ENCODE peak calls at places on chromosomes 5 and 9, in five cellular contexts. B is HepG2, Z is HCT116, R is GM12892, S is breast epithelium. F is an unnamed sample.

GRCh38 chr5:1004598-1005361 is 3.8 kb upstream of the NKD2 start:
- DNase-seq in B (no peak), Z (no peak), R (no peak), S (peak), F (peak)

GRCh38 chr5:32850792-32851191 is 139.7 kb downstream of the NPR3 start:
- DNase-seq in B (no peak), Z (no peak), R (no peak), S (no peak), F (no peak)

GRCh38 chr5:98570661-98571181 is 202.7 kb upstream of the RGMB start:
- DNase-seq in B (no peak), Z (no peak), R (no peak), S (no peak), F (no peak)

GRCh38 chr9:131635912-131636311 is 90.6 kb downstream of the PRRT1B start:
- DNase-seq in B (no peak), Z (no peak), R (no peak), S (no peak), F (no peak)

GRCh38 chr5:180784497-180785097 is 18.0 kb downstream of the MGAT1 start:
- DNase-seq in B (peak), Z (peak), R (peak), S (peak), F (no peak)

GRCh38 chr5:43694027-43694426 is 91.0 kb downstream of the NNT start:
- DNase-seq in B (no peak), Z (no peak), R (no peak), S (no peak), F (no peak)

GRCh38 chr5:159817262-159818029 is 98.8 kb upstream of the ADRA1B start:
- DNase-seq in B (no peak), Z (no peak), R (no peak), S (no peak), F (no peak)

GRCh38 chr5:60522299-60522915 is 177.6 kb downstream of the DEPDC1B start:
- DNase-seq in B (no peak), Z (no peak), R (peak), S (no peak), F (no peak)

GRCh38 chr5:155091063-155091648 is 77.6 kb downstream of the KIF4B start:
- DNase-seq in B (no peak), Z (no peak), R (no peak), S (no peak), F (no peak)

GRCh38 chr5:151523335-151523734 is 67.8 kb downstream of the FAT2 start:
- DNase-seq in B (peak), Z (peak), R (peak), S (no peak), F (no peak)

GRCh38 chr9:79858509-79858908 is 286.7 kb downstream of the TLE4 start:
- DNase-seq in B (peak), Z (no peak), R (no peak), S (no peak), F (no peak)

GRCh38 chr9:75504721-75505120 is 385.8 kb upstream of the PCSK5 start:
- DNase-seq in B (no peak), Z (no peak), R (no peak), S (no peak), F (no peak)

GRCh38 chr9:76161546-76161945 is 232.7 kb downstream of the RFK start:
- DNase-seq in B (no peak), Z (no peak), R (no peak), S (no peak), F (no peak)

GRCh38 chr5:74386571-74387334 is 253.8 kb downstream of the ENC1 start:
- DNase-seq in B (no peak), Z (no peak), R (no peak), S (no peak), F (no peak)

GRCh38 chr5:11324521-11325289 is 563.7 kb upstream of the DAP start:
- DNase-seq in B (no peak), Z (no peak), R (no peak), S (no peak), F (no peak)

GRCh38 chr9:91243029-91243428 is 118.7 kb downstream of the AUH start:
- DNase-seq in B (no peak), Z (no peak), R (no peak), S (no peak), F (no peak)

GRCh38 chr9:21506910-21507795 is 25.0 kb upstream of the IFNE start:
- DNase-seq in B (no peak), Z (no peak), R (no peak), S (no peak), F (no peak)

GRCh38 chr9:78909566-78909965 is 612.6 kb downstream of the PSAT1 start:
- DNase-seq in B (no peak), Z (no peak), R (no peak), S (no peak), F (no peak)

GRCh38 chr9:77896269-77897245 is 135.1 kb downstream of the GNAQ start:
- DNase-seq in B (no peak), Z (no peak), R (no peak), S (no peak), F (no peak)

GRCh38 chr5:11385251-11385900 is 518.9 kb downstream of the CTNND2 start:
- DNase-seq in B (no peak), Z (no peak), R (no peak), S (no peak), F (no peak)

GRCh38 chr5:176810687-176811501 is 535 bp downstream of the UNC5A start:
- DNase-seq in B (no peak), Z (no peak), R (no peak), S (no peak), F (no peak)

GRCh38 chr5:31664566-31664965 is 25.6 kb downstream of the PDZD2 start:
- DNase-seq in B (peak), Z (peak), R (peak), S (no peak), F (no peak)

GRCh38 chr5:62969409-62970120 is 390.9 kb downstream of the LRRC70 start:
- DNase-seq in B (no peak), Z (no peak), R (no peak), S (no peak), F (no peak)

GRCh38 chr9:123997665-123998277 is 13.8 kb upstream of the LHX2 start:
- DNase-seq in B (no peak), Z (no peak), R (no peak), S (no peak), F (peak)

GRCh38 chr5:74017786-74018211 is 391.8 kb downstream of the ARHGEF28 start:
- DNase-seq in B (no peak), Z (peak), R (no peak), S (no peak), F (no peak)

GRCh38 chr5:59756373-59757035 is 137.0 kb downstream of the PDE4D start:
- DNase-seq in B (peak), Z (no peak), R (no peak), S (no peak), F (no peak)

GRCh38 chr9:36470891-36471290 is 70.8 kb upstream of the RNF38 start:
- DNase-seq in B (no peak), Z (no peak), R (peak), S (no peak), F (peak)

GRCh38 chr5:139677404-139678282 is 29.5 kb downstream of the CXXC5 start:
- DNase-seq in B (no peak), Z (no peak), R (no peak), S (no peak), F (no peak)

GRCh38 chr5:174271316-174271715 is 225.8 kb downstream of the NSG2 start:
- DNase-seq in B (no peak), Z (no peak), R (no peak), S (no peak), F (no peak)
- TF ChIP-seq POLR2AphosphoS5 in B (no peak), Z (no peak), R (no peak), S (no peak), F (no peak)

DNA sequence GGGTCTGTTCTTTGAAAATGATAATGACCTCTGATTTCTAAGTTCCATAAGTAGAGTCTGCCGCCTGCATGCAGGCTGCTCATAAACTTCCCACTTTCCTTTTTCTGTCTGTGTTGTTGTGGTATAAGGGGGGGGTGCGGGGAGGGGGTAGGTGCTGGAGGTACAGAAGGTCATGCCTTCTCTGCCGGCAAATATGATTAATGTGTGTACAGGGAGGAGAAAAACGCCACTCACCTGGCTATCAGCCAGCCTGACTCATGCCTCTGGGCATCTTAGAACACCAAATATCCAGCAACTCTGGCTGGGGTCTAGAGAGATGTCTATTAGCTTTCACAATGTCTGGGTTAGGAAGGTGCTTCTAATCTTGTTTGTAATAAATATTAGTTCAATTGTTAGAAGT is 128.3 kb downstream of the EFNA5 start:
- DNase-seq in B (peak), Z (peak), R (no peak), S (peak), F (no peak)
- TF ChIP-seq POLR2AphosphoS5 in B (no peak), Z (no peak), R (no peak), S (no peak), F (no peak)

GRCh38 chr5:68467208-68467607 is 251.7 kb downstream of the PIK3R1 start:
- DNase-seq in B (no peak), Z (no peak), R (no peak), S (no peak), F (no peak)
- TF ChIP-seq POLR2AphosphoS5 in B (no peak), Z (no peak), R (no peak), S (no peak), F (no peak)

GRCh38 chr9:121286973-121287721 is 19.2 kb downstream of the GSN start:
- DNase-seq in B (peak), Z (peak), R (no peak), S (peak), F (peak)

GRCh38 chr9:121286688-121286972 is 18.7 kb downstream of the GSN start:
- DNase-seq in B (no peak), Z (no peak), R (no peak), S (no peak), F (no peak)

GRCh38 chr9:121283856-121284732 is 16.1 kb downstream of the GSN start:
- DNase-seq in B (no peak), Z (no peak), R (no peak), S (no peak), F (no peak)

GRCh38 chr9:121284733-121285451 is 16.9 kb downstream of the GSN start:
- DNase-seq in B (no peak), Z (no peak), R (no peak), S (no peak), F (no peak)

DNA sequence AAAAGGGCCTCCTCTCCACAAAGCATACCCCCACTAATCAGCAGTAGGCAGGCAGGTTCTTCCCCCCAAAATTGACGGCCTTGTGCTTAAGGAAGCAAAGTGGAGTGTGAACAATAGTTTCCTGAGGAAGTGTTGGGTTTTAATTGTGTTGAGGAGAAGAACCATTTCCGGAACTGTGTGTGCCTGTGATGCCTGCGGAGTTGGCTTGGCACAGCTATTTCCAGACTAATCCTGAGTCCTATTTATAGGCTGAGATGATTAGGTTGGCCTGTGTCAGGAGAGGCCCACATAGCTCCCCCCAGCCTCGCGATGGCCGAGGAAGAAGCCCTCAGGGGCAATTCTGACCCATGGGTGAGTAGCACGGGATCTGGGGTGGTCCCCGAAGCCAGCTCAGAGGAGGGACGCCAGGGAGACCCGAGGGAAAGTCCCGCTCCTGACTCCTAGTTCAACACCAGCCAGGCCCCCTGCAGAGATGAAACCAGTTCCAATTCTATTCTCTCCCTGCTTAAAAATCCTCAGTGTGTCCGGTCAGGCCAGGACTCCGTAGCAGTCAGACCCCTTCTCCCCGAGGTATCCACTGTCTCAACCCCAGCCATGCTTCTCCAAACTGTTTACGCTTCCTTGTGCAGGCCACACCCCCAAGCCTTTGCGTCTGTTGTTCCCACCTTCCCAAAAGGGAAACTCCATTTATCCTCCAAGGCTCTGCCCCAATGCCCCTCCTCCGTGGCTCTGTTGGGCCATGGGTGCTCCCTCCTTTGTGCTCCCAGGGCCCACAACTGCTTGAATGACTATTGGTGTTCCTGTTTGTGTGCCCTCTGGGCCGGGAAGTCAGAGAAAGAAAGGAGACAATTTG is 18.1 kb downstream of the GSN start:
- DNase-seq in B (no peak), Z (peak), R (no peak), S (no peak), F (peak)
- TF ChIP-seq POLR2AphosphoS5 in B (no peak), Z (peak), R (no peak), S (peak), F (peak)

DNA sequence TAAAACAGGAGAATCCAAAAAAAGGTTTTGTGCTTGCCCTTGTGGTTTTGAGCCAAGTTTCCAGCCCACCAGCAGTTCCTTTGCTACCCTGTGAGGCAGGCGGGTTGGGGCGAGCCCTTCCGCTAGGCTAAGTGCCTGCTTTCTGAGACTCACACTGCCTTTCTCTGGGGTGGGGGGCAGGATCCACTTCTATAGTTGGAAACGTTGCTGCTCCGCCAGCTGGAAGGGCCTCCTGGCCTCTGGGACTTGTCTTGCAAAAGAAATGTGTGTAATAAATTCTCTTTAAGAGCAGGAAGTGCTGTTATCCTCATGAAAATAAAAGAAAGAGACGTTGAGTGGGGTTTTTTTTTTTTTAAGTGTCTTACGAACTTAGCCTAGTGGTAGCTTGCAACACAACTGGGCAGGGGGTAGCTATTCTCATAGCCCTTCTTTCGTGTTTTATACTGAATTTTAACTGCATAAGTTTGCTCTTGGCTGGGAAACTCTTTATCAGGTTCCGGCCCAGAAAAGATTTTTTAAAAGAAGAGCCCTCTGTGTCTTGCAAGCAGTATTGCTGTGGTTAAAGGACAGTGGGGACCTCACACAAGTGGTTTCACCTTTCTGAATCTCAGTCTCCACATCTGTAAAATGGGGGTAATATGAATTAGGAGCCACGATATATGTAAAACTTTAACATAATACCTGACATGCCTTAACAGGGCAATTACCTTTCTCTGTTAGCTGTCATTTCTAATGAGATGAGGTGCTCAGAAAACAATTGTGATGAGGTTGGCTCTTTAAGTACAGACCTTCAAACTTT is 19.8 kb downstream of the JADE2 start:
- DNase-seq in B (no peak), Z (no peak), R (no peak), S (no peak), F (no peak)
- TF ChIP-seq POLR2AphosphoS5 in B (no peak), Z (no peak), R (no peak), S (no peak), F (no peak)

F was measured in upper lobe of left lung.